ENCODE peak calls at places on chromosomes 16 and 17, in ten cellular contexts. M, Q, V, O, K, N, I, W, G and B are unnamed samples.

GRCh38 chr16:1757714-1758461 is 13.5 kb downstream of the NME3 start:
- DNase-seq in M (no peak), Q (no peak), V (no peak), O (no peak), K (no peak), N (no peak), I (no peak), W (no peak), G (no peak), B (no peak)

GRCh38 chr17:16374129-16374528 is 6.8 kb upstream of the UBB start:
- DNase-seq in M (no peak), Q (no peak), V (peak; percentile 92), O (no peak), K (no peak), N (no peak), I (no peak), W (peak; percentile 90), G (peak; percentile 44), B (no peak)

GRCh38 chr17:61376931-61377838 is 22.5 kb upstream of the TBX2 start:
- DNase-seq in M (no peak), Q (no peak), V (no peak), O (no peak), K (no peak), N (no peak), I (no peak), W (no peak), G (no peak), B (no peak)

GRCh38 chr16:81707411-81708321 is 71.4 kb upstream of the PLCG2 start:
- DNase-seq in M (no peak), Q (no peak), V (peak; percentile 76), O (no peak), K (no peak), N (no peak), I (no peak), W (peak; percentile 46), G (peak; percentile 63), B (no peak)

GRCh38 chr17:71118039-71118438 is 948.7 kb downstream of the KCNJ2 start:
- DNase-seq in M (peak; percentile 47), Q (no peak), V (peak; percentile 26), O (no peak), K (no peak), N (no peak), I (peak; percentile 37), W (no peak), G (peak; percentile 26), B (no peak)

GRCh38 chr17:15462962-15463361 is 4.5 kb downstream of the CDRT4 start:
- DNase-seq in M (no peak), Q (no peak), V (no peak), O (no peak), K (no peak), N (no peak), I (no peak), W (peak; percentile 29), G (no peak), B (no peak)

GRCh38 chr17:66309793-66310192 is 7.4 kb downstream of the PRKCA start:
- DNase-seq in M (no peak), Q (no peak), V (no peak), O (no peak), K (no peak), N (no peak), I (no peak), W (no peak), G (no peak), B (no peak)

GRCh38 chr17:51640108-51640622 is 379.8 kb downstream of the UTP18 start:
- DNase-seq in M (peak; percentile 69), Q (no peak), V (no peak), O (no peak), K (no peak), N (no peak), I (peak; percentile 22), W (no peak), G (peak; percentile 85), B (no peak)

GRCh38 chr16:81220369-81220768 is 18.1 kb upstream of the BCO1 start:
- DNase-seq in M (peak; percentile 11), Q (no peak), V (no peak), O (no peak), K (no peak), N (no peak), I (no peak), W (no peak), G (no peak), B (no peak)

GRCh38 chr17:79749156-79749815 is 18.5 kb downstream of the ENPP7 start:
- DNase-seq in M (peak; percentile 38), Q (no peak), V (peak; percentile 49), O (no peak), K (no peak), N (no peak), I (no peak), W (peak; percentile 73), G (peak; percentile 30), B (no peak)

GRCh38 chr17:60652484-60653247 is 25.0 kb upstream of the BCAS3 start:
- DNase-seq in M (no peak), Q (no peak), V (peak; percentile 56), O (no peak), K (no peak), N (no peak), I (no peak), W (no peak), G (no peak), B (no peak)

GRCh38 chr16:66936889-66937554 is 1.7 kb downstream of the CES2 start:
- DNase-seq in M (no peak), Q (no peak), V (no peak), O (no peak), K (no peak), N (no peak), I (no peak), W (no peak), G (no peak), B (no peak)

GRCh38 chr17:17151962-17152361 is 54.2 kb downstream of the PLD6 start:
- DNase-seq in M (no peak), Q (no peak), V (peak; percentile 88), O (no peak), K (no peak), N (no peak), I (no peak), W (peak; percentile 93), G (peak; percentile 85), B (no peak)

GRCh38 chr16:4892356-4893102 is 44.4 kb downstream of the PPL start:
- DNase-seq in M (no peak), Q (no peak), V (peak; percentile 79), O (no peak), K (no peak), N (no peak), I (no peak), W (peak; percentile 79), G (no peak), B (no peak)

GRCh38 chr17:40901981-40902862 is 17.2 kb upstream of the KRT20 start:
- DNase-seq in M (no peak), Q (no peak), V (peak; percentile 60), O (no peak), K (no peak), N (no peak), I (no peak), W (no peak), G (peak; percentile 95), B (no peak)

DNA sequence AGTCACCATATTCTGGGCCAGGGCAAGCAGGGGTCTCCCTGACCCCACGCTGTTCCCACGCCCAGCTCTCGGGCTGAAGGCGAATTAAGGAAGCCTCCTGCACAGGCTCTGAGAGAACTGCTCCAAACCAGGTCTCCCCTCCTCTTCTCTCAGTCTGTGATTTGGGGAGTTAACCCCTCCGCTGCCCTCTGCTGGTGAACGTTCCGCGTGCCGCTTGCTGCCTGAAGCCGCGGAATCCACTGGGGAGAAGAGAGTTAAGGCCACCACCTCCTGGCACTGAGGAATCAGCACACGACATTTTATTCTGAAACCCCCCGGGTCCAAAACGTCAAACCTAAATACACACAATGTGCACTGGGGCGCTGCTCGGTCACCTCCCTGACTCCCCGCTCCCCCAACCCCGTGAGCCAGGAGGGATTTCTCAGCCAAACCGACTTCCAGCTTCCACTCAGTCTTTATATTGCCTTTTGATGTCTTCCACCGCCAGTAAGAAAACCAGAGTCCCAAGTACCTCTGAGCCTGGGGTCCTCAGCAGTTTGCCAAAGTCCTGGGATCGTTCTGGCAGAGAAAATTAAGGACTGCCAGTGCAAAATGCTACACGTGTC is 54.4 kb upstream of the RCVRN start:
- DNase-seq in M (peak; percentile 87), Q (no peak), V (peak; percentile 55), O (peak; percentile 57), K (peak; percentile 74), N (no peak), I (no peak), W (peak; percentile 63), G (peak; percentile 74), B (peak; percentile 71)
- TF ChIP-seq CTCF in M (peak; percentile 82), Q (no peak), V (peak; percentile 66), O (peak; percentile 60), K (peak; percentile 51), N (no peak), I (no peak), W (peak; percentile 41), G (peak; percentile 85), B (peak; percentile 48)

GRCh38 chr17:49861150-49861884 is 13.4 kb upstream of the TAC4 start:
- DNase-seq in M (peak; percentile 78), Q (peak; percentile 40), V (peak; percentile 30), O (peak; percentile 46), K (peak; percentile 65), N (peak; percentile 28), I (peak; percentile 45), W (peak; percentile 58), G (peak; percentile 66), B (no peak)
- TF ChIP-seq CTCF in M (peak; percentile 99), Q (peak; percentile 17), V (peak; percentile 89), O (peak; percentile 96), K (peak; percentile 89), N (peak; percentile 93), I (peak; percentile 89), W (peak; percentile 73), G (peak; percentile 98), B (peak; percentile 98)

GRCh38 chr17:43171761-43172487 is 910 bp downstream of the NBR1 start:
- DNase-seq in M (peak; percentile 8), Q (peak; percentile 18), V (peak; percentile 95), O (no peak), K (no peak), N (no peak), I (peak; percentile 17), W (peak; percentile 95), G (peak; percentile 84), B (no peak)
- TF ChIP-seq CTCF in M (peak; percentile 39), Q (no peak), V (peak; percentile 38), O (peak; percentile 25), K (no peak), N (peak; percentile 16), I (peak; percentile 38), W (peak; percentile 25), G (peak; percentile 45), B (peak; percentile 25)

GRCh38 chr17:29565643-29566472 is 979 bp downstream of the ABHD15 start:
- DNase-seq in M (peak; percentile 78), Q (peak; percentile 59), V (no peak), O (no peak), K (peak; percentile 49), N (peak; percentile 41), I (no peak), W (no peak), G (peak; percentile 79), B (no peak)
- TF ChIP-seq CTCF in M (peak; percentile 45), Q (no peak), V (no peak), O (peak; percentile 28), K (no peak), N (peak; percentile 25), I (peak; percentile 13), W (no peak), G (peak; percentile 46), B (peak; percentile 26)